ENCODE peak calls at places on chromosomes 12 and 14, in six cellular contexts. W is KG1; U is activated CD4-positive, alpha-beta T cell treated with anti-CD3 and anti-CD28 coated beads, Interleukin-2, amount 10 ng/mL, durations not matched to agents 7 days and 5 days; A is AG04450; F is CD4-positive, CD25-positive, alpha-beta regulatory T cell; V is GM23248. M is an unnamed sample.

GRCh38 chr12:115060477-115061168 is 376.6 kb upstream of the TBX3 start:
- DNase-seq in W (no peak), U (no peak), A (no peak), F (no peak), V (no peak), M (no peak)

GRCh38 chr12:71556881-71557280 is 106.8 kb downstream of the ZFC3H1 start:
- DNase-seq in W (no peak), U (no peak), A (peak; percentile 68), F (no peak), V (peak; percentile 93), M (peak; percentile 74)

GRCh38 chr12:85740190-85740589 is 96.0 kb downstream of the RASSF9 start:
- DNase-seq in W (no peak), U (no peak), A (no peak), F (no peak), V (peak; percentile 32), M (no peak)

GRCh38 chr12:10361084-10361483 is 28.8 kb downstream of the KLRK1 start:
- DNase-seq in W (no peak), U (no peak), A (no peak), F (no peak), V (no peak), M (no peak)

GRCh38 chr12:112664569-112664968 is 127.0 kb upstream of the RPH3A start:
- DNase-seq in W (no peak), U (no peak), A (no peak), F (peak; percentile 10), V (peak; percentile 6), M (no peak)

GRCh38 chr14:50012644-50013043 is 103.7 kb downstream of the VCPKMT start:
- DNase-seq in W (no peak), U (no peak), A (no peak), F (no peak), V (peak; percentile 83), M (no peak)

GRCh38 chr12:131690320-131690719 is 20.6 kb upstream of the SFSWAP start:
- DNase-seq in W (no peak), U (no peak), A (no peak), F (no peak), V (no peak), M (no peak)

GRCh38 chr14:74577247-74577947 is 34.6 kb downstream of the LTBP2 start:
- DNase-seq in W (no peak), U (no peak), A (no peak), F (no peak), V (peak; percentile 58), M (no peak)

GRCh38 chr12:15364221-15365170 is 42.2 kb downstream of the PTPRO start:
- DNase-seq in W (no peak), U (no peak), A (no peak), F (no peak), V (peak; percentile 20), M (no peak)

GRCh38 chr12:96047621-96048211 is 12.3 kb upstream of the LTA4H start:
- DNase-seq in W (no peak), U (peak; percentile 41), A (no peak), F (no peak), V (peak; percentile 83), M (no peak)

GRCh38 chr12:5390174-5390799 is 41.6 kb upstream of the NTF3 start:
- DNase-seq in W (no peak), U (no peak), A (no peak), F (no peak), V (peak; percentile 8), M (no peak)

GRCh38 chr12:123126294-123127144 is 24.4 kb downstream of the PITPNM2 start:
- DNase-seq in W (no peak), U (no peak), A (peak; percentile 50), F (no peak), V (peak; percentile 97), M (peak; percentile 61)

GRCh38 chr12:11849752-11850504 is 200.5 kb downstream of the ETV6 start:
- DNase-seq in W (no peak), U (no peak), A (no peak), F (no peak), V (no peak), M (no peak)

GRCh38 chr12:57088442-57089258 is at the start of gene NAB2:
- DNase-seq in W (peak; percentile 78), U (peak; percentile 96), A (peak; percentile 94), F (peak; percentile 90), V (peak; percentile 98), M (peak; percentile 82)

GRCh38 chr14:97956944-97957343 is 1159.8 kb downstream of the VRK1 start:
- DNase-seq in W (no peak), U (no peak), A (no peak), F (no peak), V (no peak), M (no peak)

GRCh38 chr14:47211263-47211662 is 464.1 kb downstream of the MDGA2 start:
- DNase-seq in W (no peak), U (no peak), A (no peak), F (no peak), V (no peak), M (no peak)

GRCh38 chr12:71139153-71139735 is 18.6 kb downstream of the TSPAN8 start:
- DNase-seq in W (no peak), U (no peak), A (no peak), F (no peak), V (no peak), M (no peak)

GRCh38 chr12:52965337-52965731 is 16.4 kb downstream of the KRT18 start:
- DNase-seq in W (no peak), U (no peak), A (no peak), F (no peak), V (no peak), M (no peak)

GRCh38 chr14:88983755-88984154 is 159.3 kb downstream of the TTC8 start:
- DNase-seq in W (no peak), U (no peak), A (peak; percentile 87), F (no peak), V (peak; percentile 97), M (peak; percentile 68)

GRCh38 chr12:39236994-39237393 is 205.9 kb downstream of the KIF21A start:
- DNase-seq in W (no peak), U (no peak), A (no peak), F (no peak), V (peak; percentile 57), M (no peak)

GRCh38 chr14:61615743-61616523 is 79.4 kb upstream of the HIF1A start:
- DNase-seq in W (no peak), U (no peak), A (no peak), F (no peak), V (no peak), M (no peak)

GRCh38 chr12:55443776-55444175 is at the start of gene OR6C2:
- DNase-seq in W (no peak), U (no peak), A (no peak), F (no peak), V (no peak), M (no peak)

GRCh38 chr12:6946033-6946919 is 2.5 kb downstream of the C12orf57 start:
- DNase-seq in W (no peak), U (peak; percentile 81), A (no peak), F (peak; percentile 52), V (no peak), M (no peak)

GRCh38 chr14:64303471-64303917 is 9.3 kb upstream of the ESR2 start:
- DNase-seq in W (peak; percentile 16), U (no peak), A (no peak), F (peak; percentile 55), V (peak; percentile 62), M (no peak)

M was measured in AG04449.